ENCODE peak calls at places on chromosomes 2 and 18, in nine cellular contexts. E is GM12878, Z is SK-N-SH, K is HepG2, G is ovary, M is transverse colon, X is sigmoid colon, D is A549, L is stomach. R is an unnamed sample.
A peak's percentile ranks its signal among the peaks of the same experiment; 100 is the strongest.

GRCh38 chr2:112762276-112762675 is 2.1 kb downstream of the CKAP2L start:
- DNase-seq in E (no peak), Z (no peak), K (no peak), G (no peak), M (no peak), X (no peak), D (no peak), L (no peak), R (no peak)

GRCh38 chr2:127968610-127969339 is 59.1 kb downstream of the SAP130 start:
- DNase-seq in E (no peak), Z (no peak), K (no peak), G (no peak), M (no peak), X (no peak), D (no peak), L (no peak), R (no peak)

GRCh38 chr2:169034256-169034655 is 3.1 kb upstream of the ABCB11 start:
- DNase-seq in E (no peak), Z (no peak), K (no peak), G (no peak), M (peak; percentile 32), X (no peak), D (no peak), L (peak; percentile 47), R (no peak)

GRCh38 chr2:42794271-42795046 is 2.1 kb upstream of the HAAO start:
- DNase-seq in E (no peak), Z (peak; percentile 32), K (peak; percentile 86), G (no peak), M (peak; percentile 34), X (no peak), D (peak; percentile 63), L (no peak), R (no peak)

GRCh38 chr18:45856526-45856925 is 31.1 kb downstream of the SIGLEC15 start:
- DNase-seq in E (no peak), Z (no peak), K (no peak), G (no peak), M (no peak), X (no peak), D (no peak), L (no peak), R (no peak)

GRCh38 chr2:189298481-189298880 is 118.9 kb upstream of the COL5A2 start:
- DNase-seq in E (no peak), Z (no peak), K (no peak), G (no peak), M (no peak), X (no peak), D (no peak), L (no peak), R (no peak)

GRCh38 chr18:36589857-36590543 is 238.8 kb downstream of the TPGS2 start:
- DNase-seq in E (no peak), Z (no peak), K (no peak), G (no peak), M (no peak), X (no peak), D (no peak), L (no peak), R (peak; percentile 75)

GRCh38 chr2:38104598-38104997 is 28.6 kb upstream of the CYP1B1 start:
- DNase-seq in E (no peak), Z (no peak), K (no peak), G (no peak), M (no peak), X (no peak), D (no peak), L (no peak), R (no peak)

GRCh38 chr2:74019516-74019915 is 34.8 kb downstream of the TET3 start:
- DNase-seq in E (no peak), Z (no peak), K (no peak), G (no peak), M (no peak), X (no peak), D (no peak), L (no peak), R (no peak)

GRCh38 chr2:113157108-113157896 is 16.5 kb upstream of the PSD4 start:
- DNase-seq in E (no peak), Z (peak; percentile 44), K (no peak), G (no peak), M (peak; percentile 77), X (no peak), D (no peak), L (peak; percentile 85), R (no peak)

GRCh38 chr2:168244318-168244717 is 3.1 kb downstream of the STK39 start:
- DNase-seq in E (no peak), Z (no peak), K (peak; percentile 74), G (no peak), M (peak; percentile 54), X (no peak), D (no peak), L (peak; percentile 52), R (no peak)

GRCh38 chr2:187302619-187303018 is 145.4 kb downstream of the CALCRL start:
- DNase-seq in E (no peak), Z (no peak), K (no peak), G (no peak), M (peak; percentile 9), X (no peak), D (no peak), L (no peak), R (no peak)

GRCh38 chr18:13392899-13393298 is 174.3 kb downstream of the LDLRAD4 start:
- DNase-seq in E (no peak), Z (no peak), K (no peak), G (no peak), M (no peak), X (peak; percentile 36), D (no peak), L (no peak), R (no peak)
- TF ChIP-seq CTCF in E (no peak), Z (no peak), K (no peak), G (no peak), M (no peak), X (no peak), D (no peak), L (no peak), R (no peak)

GRCh38 chr2:172533687-172534086 is 22.2 kb upstream of the PDK1 start:
- DNase-seq in E (no peak), Z (no peak), K (no peak), G (no peak), M (no peak), X (no peak), D (no peak), L (no peak), R (no peak)
- H3K9me3 ChIP-seq in E (peaks cover 25% of the 10 kb centered on the region), Z (no peaks in the 10 kb centered on the region), K (no peaks in the 10 kb centered on the region), G (peaks cover 6% of the 10 kb centered on the region), M (no peaks in the 10 kb centered on the region), X (no peaks in the 10 kb centered on the region), D (no peaks in the 10 kb centered on the region), L (peaks cover 12% of the 10 kb centered on the region), R (no peaks in the 10 kb centered on the region)

GRCh38 chr2:224570328-224570993 is 14.7 kb downstream of the CUL3 start:
- DNase-seq in E (no peak), Z (no peak), K (no peak), G (no peak), M (no peak), X (no peak), D (no peak), L (no peak), R (no peak)
- TF ChIP-seq EP300 in E (no peak), Z (no peak), K (no peak), G (no peak), M (no peak), X (no peak), D (no peak), L (no peak), R (no peak)

GRCh38 chr2:72082021-72082739 is 65.5 kb downstream of the CYP26B1 start:
- DNase-seq in E (no peak), Z (no peak), K (no peak), G (no peak), M (no peak), X (no peak), D (no peak), L (no peak), R (no peak)
- TF ChIP-seq CTCF in E (no peak), Z (no peak), K (no peak), G (no peak), M (no peak), X (no peak), D (no peak), L (no peak), R (no peak)